ENCODE peak calls at places on chromosomes 13 and 19, in nine cellular contexts. One of them, this sample, is unnamed.

GRCh38 chr13:45092668-45093067 is 27.6 kb upstream of the GTF2F2 start:
- DNase-seq in non-pigmented ciliary epithelial cell: no peak
- DNase-seq in stimulated activated CD4-positive, alpha-beta T cell treated with anti-CD3 and anti-CD28 coated beads, Interleukin-4, amount 100 ng/mL, for 1 hour: no peak
- DNase-seq in GM20000: no peak
- DNase-seq in NCI-H69: no peak
- DNase-seq in keratinocyte: no peak
- DNase-seq in AG09319: peak
- DNase-seq in NCI-H1417 treated with DMSO at 0.1 percent for 48 hours: no peak
- DNase-seq in activated gamma-delta T cell: no peak
- DNase-seq in this sample: peak

GRCh38 chr19:9018163-9018875 is 8.1 kb upstream of the MUC16 start:
- DNase-seq in non-pigmented ciliary epithelial cell: no peak
- DNase-seq in stimulated activated CD4-positive, alpha-beta T cell treated with anti-CD3 and anti-CD28 coated beads, Interleukin-4, amount 100 ng/mL, for 1 hour: no peak
- DNase-seq in GM20000: no peak
- DNase-seq in NCI-H69: no peak
- DNase-seq in keratinocyte: no peak
- DNase-seq in AG09319: no peak
- DNase-seq in NCI-H1417 treated with DMSO at 0.1 percent for 48 hours: no peak
- DNase-seq in activated gamma-delta T cell: no peak
- DNase-seq in this sample: no peak

GRCh38 chr13:78608705-78609463 is 5.5 kb upstream of the POU4F1 start:
- DNase-seq in non-pigmented ciliary epithelial cell: no peak
- DNase-seq in stimulated activated CD4-positive, alpha-beta T cell treated with anti-CD3 and anti-CD28 coated beads, Interleukin-4, amount 100 ng/mL, for 1 hour: no peak
- DNase-seq in GM20000: no peak
- DNase-seq in NCI-H69: peak
- DNase-seq in keratinocyte: no peak
- DNase-seq in AG09319: no peak
- DNase-seq in NCI-H1417 treated with DMSO at 0.1 percent for 48 hours: no peak
- DNase-seq in activated gamma-delta T cell: no peak
- DNase-seq in this sample: no peak

GRCh38 chr13:44293908-44294735 is 79.5 kb upstream of the SERP2 start:
- DNase-seq in non-pigmented ciliary epithelial cell: no peak
- DNase-seq in stimulated activated CD4-positive, alpha-beta T cell treated with anti-CD3 and anti-CD28 coated beads, Interleukin-4, amount 100 ng/mL, for 1 hour: no peak
- DNase-seq in GM20000: no peak
- DNase-seq in NCI-H69: no peak
- DNase-seq in keratinocyte: no peak
- DNase-seq in AG09319: no peak
- DNase-seq in NCI-H1417 treated with DMSO at 0.1 percent for 48 hours: no peak
- DNase-seq in activated gamma-delta T cell: no peak
- DNase-seq in this sample: no peak

GRCh38 chr19:27796540-27796939 is 1416.4 kb downstream of the UQCRFS1 start:
- DNase-seq in non-pigmented ciliary epithelial cell: no peak
- DNase-seq in stimulated activated CD4-positive, alpha-beta T cell treated with anti-CD3 and anti-CD28 coated beads, Interleukin-4, amount 100 ng/mL, for 1 hour: no peak
- DNase-seq in GM20000: no peak
- DNase-seq in NCI-H69: no peak
- DNase-seq in keratinocyte: no peak
- DNase-seq in AG09319: no peak
- DNase-seq in NCI-H1417 treated with DMSO at 0.1 percent for 48 hours: no peak
- DNase-seq in activated gamma-delta T cell: no peak
- DNase-seq in this sample: no peak

GRCh38 chr13:112809332-112810310 is 119.8 kb downstream of the ATP11A start:
- DNase-seq in non-pigmented ciliary epithelial cell: no peak
- DNase-seq in stimulated activated CD4-positive, alpha-beta T cell treated with anti-CD3 and anti-CD28 coated beads, Interleukin-4, amount 100 ng/mL, for 1 hour: no peak
- DNase-seq in GM20000: no peak
- DNase-seq in NCI-H69: no peak
- DNase-seq in keratinocyte: no peak
- DNase-seq in AG09319: no peak
- DNase-seq in NCI-H1417 treated with DMSO at 0.1 percent for 48 hours: no peak
- DNase-seq in activated gamma-delta T cell: no peak
- DNase-seq in this sample: no peak

GRCh38 chr13:67120872-67121531 is 109.1 kb downstream of the PCDH9 start:
- DNase-seq in non-pigmented ciliary epithelial cell: peak
- DNase-seq in stimulated activated CD4-positive, alpha-beta T cell treated with anti-CD3 and anti-CD28 coated beads, Interleukin-4, amount 100 ng/mL, for 1 hour: no peak
- DNase-seq in GM20000: no peak
- DNase-seq in NCI-H69: peak
- DNase-seq in keratinocyte: no peak
- DNase-seq in AG09319: no peak
- DNase-seq in NCI-H1417 treated with DMSO at 0.1 percent for 48 hours: no peak
- DNase-seq in activated gamma-delta T cell: no peak
- DNase-seq in this sample: no peak

GRCh38 chr13:33388254-33388998 is 102.9 kb upstream of the STARD13 start:
- DNase-seq in non-pigmented ciliary epithelial cell: no peak
- DNase-seq in stimulated activated CD4-positive, alpha-beta T cell treated with anti-CD3 and anti-CD28 coated beads, Interleukin-4, amount 100 ng/mL, for 1 hour: no peak
- DNase-seq in GM20000: no peak
- DNase-seq in NCI-H69: no peak
- DNase-seq in keratinocyte: peak
- DNase-seq in AG09319: no peak
- DNase-seq in NCI-H1417 treated with DMSO at 0.1 percent for 48 hours: no peak
- DNase-seq in activated gamma-delta T cell: no peak
- DNase-seq in this sample: no peak

GRCh38 chr13:90545070-90545840 is 802.2 kb upstream of the MIR17HG start:
- DNase-seq in non-pigmented ciliary epithelial cell: no peak
- DNase-seq in stimulated activated CD4-positive, alpha-beta T cell treated with anti-CD3 and anti-CD28 coated beads, Interleukin-4, amount 100 ng/mL, for 1 hour: no peak
- DNase-seq in GM20000: no peak
- DNase-seq in NCI-H69: peak
- DNase-seq in keratinocyte: no peak
- DNase-seq in AG09319: no peak
- DNase-seq in NCI-H1417 treated with DMSO at 0.1 percent for 48 hours: no peak
- DNase-seq in activated gamma-delta T cell: no peak
- DNase-seq in this sample: no peak

GRCh38 chr13:98413796-98414195 is 163.1 kb downstream of the STK24 start:
- DNase-seq in non-pigmented ciliary epithelial cell: no peak
- DNase-seq in stimulated activated CD4-positive, alpha-beta T cell treated with anti-CD3 and anti-CD28 coated beads, Interleukin-4, amount 100 ng/mL, for 1 hour: no peak
- DNase-seq in GM20000: no peak
- DNase-seq in NCI-H69: no peak
- DNase-seq in keratinocyte: no peak
- DNase-seq in AG09319: no peak
- DNase-seq in NCI-H1417 treated with DMSO at 0.1 percent for 48 hours: no peak
- DNase-seq in activated gamma-delta T cell: no peak
- DNase-seq in this sample: no peak

GRCh38 chr13:88461272-88462009 is 790.3 kb downstream of the SLITRK5 start:
- DNase-seq in non-pigmented ciliary epithelial cell: no peak
- DNase-seq in stimulated activated CD4-positive, alpha-beta T cell treated with anti-CD3 and anti-CD28 coated beads, Interleukin-4, amount 100 ng/mL, for 1 hour: no peak
- DNase-seq in GM20000: no peak
- DNase-seq in NCI-H69: peak
- DNase-seq in keratinocyte: no peak
- DNase-seq in AG09319: no peak
- DNase-seq in NCI-H1417 treated with DMSO at 0.1 percent for 48 hours: no peak
- DNase-seq in activated gamma-delta T cell: no peak
- DNase-seq in this sample: no peak

This sample was measured in astrocyte of the cerebellum.